ENCODE peak calls at places on chromosomes 16 and 17, in six cellular contexts. G is AG04450, B is IMR-90, Y is fibroblast of mammary gland, I is tibial artery, C is astrocyte of the cerebellum. X is an unnamed sample.

GRCh38 chr16:57988929-57989328 is 11.5 kb downstream of the ZNF319 start:
- DNase-seq in I (no peak), Y (no peak), G (no peak), C (no peak), B (no peak), X (no peak)

GRCh38 chr17:71919181-71919580 is 201.6 kb upstream of the SOX9 start:
- DNase-seq in C (no peak), G (no peak), I (no peak), Y (peak), B (no peak), X (no peak)

GRCh38 chr17:40364121-40364861 is at the start of gene GJD3:
- DNase-seq in G (no peak), C (no peak), Y (no peak), I (no peak), B (no peak), X (no peak)

GRCh38 chr16:49127103-49127502 is 154.5 kb downstream of the CBLN1 start:
- DNase-seq in B (no peak), C (no peak), G (no peak), Y (no peak), I (no peak), X (no peak)

GRCh38 chr17:31754239-31754945 is 104.7 kb downstream of the COPRS start:
- DNase-seq in G (peak), I (no peak), C (no peak), B (peak), Y (peak), X (no peak)

GRCh38 chr17:4998027-4998665 is 396 bp downstream of the KIF1C start:
- DNase-seq in I (peak), Y (no peak), G (no peak), C (no peak), B (no peak), X (no peak)

GRCh38 chr16:2963074-2963610 is 933 bp upstream of the KREMEN2 start:
- DNase-seq in G (no peak), B (no peak), I (no peak), C (no peak), Y (no peak), X (no peak)

GRCh38 chr16:15865742-15866141 is 8.9 kb upstream of the MYH11 start:
- DNase-seq in Y (no peak), C (peak), G (no peak), I (no peak), B (peak), X (no peak)

GRCh38 chr17:32941419-32942032 is 13.6 kb downstream of the TMEM98 start:
- DNase-seq in G (no peak), I (no peak), C (no peak), B (no peak), Y (no peak), X (no peak)

GRCh38 chr16:54936086-54936978 is 5.7 kb downstream of the IRX5 start:
- DNase-seq in G (no peak), B (no peak), Y (peak), C (no peak), I (no peak), X (no peak)

GRCh38 chr16:90044111-90044551 is 24.9 kb upstream of the DBNDD1 start:
- DNase-seq in Y (no peak), G (no peak), I (no peak), B (no peak), C (no peak), X (no peak)

GRCh38 chr17:42288985-42289862 is 926 bp downstream of the STAT5A start:
- DNase-seq in Y (no peak), G (no peak), C (no peak), I (peak), B (no peak), X (no peak)

GRCh38 chr17:40351185-40352043 is 13.1 kb downstream of the GJD3 start:
- DNase-seq in C (no peak), I (no peak), Y (no peak), G (no peak), B (no peak), X (no peak)

GRCh38 chr17:42311240-42312034 is 23.1 kb downstream of the STAT5A start:
- DNase-seq in B (peak), C (peak), I (peak), Y (peak), G (peak), X (no peak)

GRCh38 chr16:88672776-88673175 is 9.9 kb upstream of the MVD start:
- DNase-seq in Y (no peak), I (no peak), C (no peak), B (no peak), G (no peak), X (no peak)

GRCh38 chr16:86563489-86564345 is 2.9 kb upstream of the FOXC2 start:
- DNase-seq in B (peak), I (peak), C (peak), G (peak), Y (peak), X (peak)

GRCh38 chr16:47524007-47524405 is 62.9 kb downstream of the PHKB start:
- DNase-seq in I (no peak), Y (no peak), G (no peak), B (no peak), C (no peak), X (no peak)

GRCh38 chr17:8366231-8366630 is 10.3 kb downstream of the KRABD2 start:
- DNase-seq in C (no peak), Y (peak), B (peak), G (peak), I (no peak), X (no peak)

GRCh38 chr16:50114357-50115129 is 38.6 kb upstream of the TENT4B start:
- DNase-seq in B (no peak), I (no peak), Y (no peak), C (no peak), G (no peak), X (no peak)

GRCh38 chr17:79993390-79994221 is 42.1 kb downstream of the TBC1D16 start:
- DNase-seq in G (peak), C (no peak), Y (peak), I (peak), B (peak), X (no peak)

GRCh38 chr16:82011199-82011641 is at the start of gene SDR42E1:
- DNase-seq in Y (no peak), C (no peak), G (no peak), B (no peak), I (no peak), X (peak)

GRCh38 chr16:86628614-86629013 is 50.3 kb downstream of the FOXL1 start:
- DNase-seq in Y (no peak), C (no peak), I (peak), B (peak), G (no peak), X (no peak)

GRCh38 chr17:39194089-39194984 is 3.1 kb downstream of the CACNB1 start:
- DNase-seq in Y (peak), B (peak), I (peak), G (no peak), C (no peak), X (no peak)

GRCh38 chr16:10552998-10553491 is 27.4 kb downstream of the EMP2 start:
- DNase-seq in I (peak), C (no peak), Y (no peak), G (no peak), B (no peak), X (peak)

GRCh38 chr17:752620-753219 is 656 bp upstream of the GEMIN4 start:
- DNase-seq in G (peak), C (peak), B (peak), I (peak), Y (peak), X (no peak)

GRCh38 chr16:35562471-35562870 is 2103.1 kb downstream of the TP53TG3F start:
- DNase-seq in Y (no peak), B (no peak), G (no peak), I (no peak), C (no peak), X (no peak)

GRCh38 chr16:82703156-82703555 is 76.4 kb downstream of the CDH13 start:
- DNase-seq in B (no peak), C (no peak), I (no peak), G (no peak), Y (no peak), X (no peak)

GRCh38 chr17:13016881-13017622 is 775 bp downstream of the ELAC2 start:
- DNase-seq in Y (peak), B (peak), C (no peak), I (no peak), G (no peak), X (no peak)

GRCh38 chr16:3012246-3012645 is 477 bp upstream of the CLDN9 start:
- DNase-seq in Y (no peak), C (no peak), G (no peak), B (no peak), I (no peak), X (no peak)

GRCh38 chr16:54633943-54634362 is 296.7 kb upstream of the IRX5 start:
- DNase-seq in C (no peak), B (no peak), G (no peak), Y (peak), I (peak), X (no peak)

GRCh38 chr17:8409966-8410881 is 12.6 kb upstream of the RNF222 start:
- DNase-seq in G (peak), B (peak), Y (peak), C (peak), I (peak), X (peak)

GRCh38 chr17:82666931-82667667 is 18.9 kb upstream of the WDR45B start:
- DNase-seq in B (no peak), C (no peak), Y (no peak), I (no peak), G (no peak), X (no peak)

GRCh38 chr16:82059161-82059982 is 24.3 kb downstream of the HSD17B2 start:
- DNase-seq in B (no peak), I (no peak), Y (no peak), C (no peak), G (no peak), X (no peak)

GRCh38 chr16:13612623-13613022 is 307.3 kb upstream of the ERCC4 start:
- DNase-seq in G (no peak), C (no peak), B (no peak), I (no peak), Y (no peak), X (no peak)

GRCh38 chr17:82134101-82134500 is 36.1 kb upstream of the FASN start:
- DNase-seq in B (no peak), G (no peak), Y (peak), C (no peak), I (no peak), X (no peak)

GRCh38 chr17:55845385-55845784 is 94.5 kb downstream of the PCTP start:
- DNase-seq in G (no peak), B (peak), C (peak), I (peak), Y (peak), X (no peak)

GRCh38 chr16:19502395-19503131 is 19.3 kb downstream of the GDE1 start:
- DNase-seq in B (peak), I (peak), G (no peak), Y (peak), C (peak), X (peak)
- TF ChIP-seq CTCF in B (peak), I (peak), G (peak), Y (peak), C (peak), X (peak)

DNA sequence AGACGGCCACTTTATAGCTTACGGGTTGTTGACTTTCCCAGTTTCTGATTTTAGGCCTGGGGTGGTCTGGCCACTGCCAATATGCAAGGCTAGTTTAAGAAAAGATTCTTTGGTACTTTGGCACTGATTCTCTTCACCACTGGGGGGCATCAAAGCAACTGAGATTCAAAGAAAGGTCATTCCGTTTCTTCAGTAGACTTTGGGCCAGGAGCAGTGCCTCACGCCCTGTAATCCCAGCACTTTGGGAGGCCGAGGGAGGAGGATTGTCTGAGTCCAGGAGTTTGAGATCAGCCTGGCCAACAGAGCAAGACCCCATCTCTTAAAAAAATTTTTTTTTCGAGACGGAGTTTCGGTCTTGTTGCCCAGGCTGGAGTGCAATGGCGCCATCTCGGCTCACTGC is 53.0 kb downstream of the RPA1 start:
- DNase-seq in G (no peak), B (peak), Y (peak), C (no peak), I (no peak), X (no peak)
- TF ChIP-seq CTCF in G (peak), B (peak), Y (peak), C (peak), I (peak), X (peak)

DNA sequence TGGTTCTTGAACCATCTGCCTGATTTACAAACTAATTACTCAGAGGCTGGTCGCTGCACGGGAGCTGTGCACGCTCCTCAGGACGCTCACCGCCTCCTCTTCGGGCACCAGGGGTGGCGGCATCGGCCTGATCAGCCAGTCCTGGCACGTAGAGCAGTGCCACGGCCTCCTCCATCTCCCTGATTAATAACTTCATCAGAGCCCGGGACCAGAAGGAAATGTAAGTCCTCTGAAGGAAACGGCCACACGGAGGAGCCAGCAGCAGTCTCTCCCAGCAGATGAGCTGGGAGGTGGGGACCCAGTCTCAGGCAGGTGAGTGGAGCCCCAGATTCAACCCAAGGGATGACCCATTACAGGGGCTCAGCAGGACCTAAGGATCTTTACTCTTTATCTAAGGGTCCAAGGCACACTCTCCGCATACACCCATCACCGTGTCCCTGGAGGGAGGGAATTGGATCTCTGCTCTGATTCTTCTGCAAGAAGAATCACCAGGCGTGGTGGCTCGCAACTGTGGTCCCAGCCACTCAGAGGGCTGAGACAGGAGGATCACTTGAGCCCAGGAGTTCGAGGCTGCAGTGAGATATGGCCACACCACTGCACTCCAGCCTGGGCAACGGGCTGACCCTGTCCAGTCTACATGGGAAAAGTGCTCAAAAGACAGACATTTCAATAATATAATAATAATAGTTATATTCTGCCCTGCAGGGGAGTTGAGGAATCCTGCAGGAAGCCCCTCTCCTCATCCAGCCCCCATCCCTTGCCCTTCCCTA is 366.5 kb downstream of the SEC14L1 start:
- DNase-seq in C (no peak), Y (no peak), B (no peak), G (no peak), I (peak), X (no peak)
- TF ChIP-seq CTCF in C (peak), Y (no peak), B (no peak), G (no peak), I (no peak), X (no peak)

GRCh38 chr16:78929798-78930197 is 670.7 kb downstream of the MAF start:
- DNase-seq in C (no peak), G (no peak), B (no peak), Y (no peak), I (no peak), X (no peak)

GRCh38 chr16:78926723-78927200 is 673.8 kb downstream of the MAF start:
- DNase-seq in G (no peak), I (no peak), Y (no peak), B (no peak), C (no peak), X (no peak)

GRCh38 chr16:78919852-78920251 is 680.7 kb downstream of the MAF start:
- DNase-seq in I (no peak), C (no peak), G (no peak), Y (no peak), B (no peak), X (no peak)

GRCh38 chr16:78930561-78930960 is 670.0 kb downstream of the MAF start:
- DNase-seq in C (no peak), B (no peak), I (no peak), Y (no peak), G (no peak), X (no peak)

GRCh38 chr16:78925071-78925714 is 675.3 kb downstream of the MAF start:
- DNase-seq in G (no peak), B (no peak), Y (peak), C (no peak), I (no peak), X (no peak)
- TF ChIP-seq CTCF in G (no peak), B (no peak), Y (peak), C (peak), I (peak), X (peak)

DNA sequence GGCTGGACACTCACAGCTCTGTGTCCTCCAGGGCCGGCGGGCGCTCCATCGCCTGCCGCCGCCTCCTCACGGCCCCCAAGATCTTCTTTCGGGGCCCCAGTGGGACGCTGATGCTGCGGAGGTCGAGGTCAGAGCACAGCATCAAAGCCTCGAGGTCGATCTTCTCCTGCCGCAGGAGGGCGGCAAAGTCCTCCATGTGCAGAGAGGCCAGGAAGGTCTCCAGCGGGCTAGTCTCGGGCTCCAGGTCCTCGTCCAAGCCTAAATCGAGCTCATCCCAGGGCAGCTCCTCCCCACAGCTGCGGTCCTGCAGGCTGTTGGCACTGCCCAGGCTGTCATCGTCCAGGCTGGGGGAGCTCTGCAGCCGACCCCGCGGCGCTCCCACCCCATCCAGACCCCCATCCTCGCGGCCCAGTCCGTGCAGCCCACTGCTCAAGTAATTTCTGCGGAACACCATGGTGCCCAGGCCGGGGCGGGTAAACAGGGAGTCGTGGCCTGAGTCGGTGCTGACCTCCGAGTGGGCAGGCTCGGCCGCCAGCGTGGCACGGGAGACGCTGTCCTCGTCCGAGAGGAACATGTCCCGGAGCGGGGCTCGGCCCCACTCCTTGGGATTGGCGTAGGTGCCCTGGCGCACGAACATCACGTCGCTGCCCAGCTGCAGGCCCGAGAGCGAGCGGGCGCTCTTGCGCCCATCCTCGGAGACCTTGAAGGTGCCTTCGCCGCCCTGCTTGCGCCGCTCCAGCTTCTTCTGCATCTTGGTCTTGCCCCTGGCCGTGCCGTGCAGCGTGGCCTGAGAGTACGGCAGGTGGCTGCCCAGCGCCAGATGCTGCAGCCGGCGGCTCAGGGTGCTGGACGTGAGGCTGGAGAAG is 3.4 kb downstream of the USH1G start:
- DNase-seq in I (no peak), B (no peak), G (no peak), Y (peak), C (no peak), X (no peak)
- TF ChIP-seq CTCF in I (no peak), B (peak), G (peak), Y (no peak), C (peak), X (no peak)

DNA sequence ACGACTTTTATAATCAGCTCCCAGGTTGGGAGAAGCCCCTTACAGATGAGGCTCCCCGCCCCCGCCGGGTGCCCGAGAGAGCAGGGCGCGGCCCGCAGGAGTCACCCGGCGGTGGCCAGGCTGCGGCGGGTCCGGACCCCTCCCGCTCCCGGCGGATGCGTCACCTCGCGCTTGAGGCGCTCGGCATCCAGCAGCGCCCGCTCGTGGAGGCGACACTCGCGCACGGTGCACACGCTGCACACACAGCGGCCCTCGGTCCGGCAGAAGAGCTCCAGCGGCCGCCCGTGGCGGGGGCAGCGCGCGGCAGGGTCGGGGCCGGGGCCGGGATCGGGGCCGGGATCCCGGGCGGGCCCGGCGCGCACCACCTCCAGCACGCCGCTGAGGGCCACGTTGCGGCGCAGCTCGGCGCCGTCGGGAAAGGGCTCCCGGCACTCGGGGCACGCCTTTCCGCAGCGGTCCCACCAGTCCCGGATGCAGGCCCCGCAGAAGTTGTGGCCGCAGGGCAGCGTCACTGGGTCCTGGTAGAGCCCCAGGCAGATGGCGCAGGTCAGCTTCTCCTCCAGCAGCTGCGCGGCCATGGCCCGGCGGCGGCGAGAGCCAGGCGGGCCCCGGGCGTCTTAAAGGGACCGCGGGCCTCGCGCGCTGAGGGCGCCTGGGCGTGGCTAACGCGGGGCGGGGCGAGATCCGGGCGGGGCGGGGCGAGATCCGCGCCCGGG is at the start of gene TRIM65:
- DNase-seq in Y (peak), G (no peak), I (peak), C (no peak), B (peak), X (peak)
- TF ChIP-seq CTCF in Y (no peak), G (no peak), I (peak), C (no peak), B (peak), X (peak)

GRCh38 chr16:745739-746138 is 4.9 kb upstream of the CIAO3 start:
- DNase-seq in B (no peak), G (no peak), Y (no peak), I (no peak), C (no peak), X (no peak)
- TF ChIP-seq CTCF in B (peak), G (peak), Y (no peak), I (no peak), C (peak), X (no peak)

X was measured in natural killer cell.